ENCODE peak calls at places on chromosomes 16 and 17, in six cellular contexts. Z is uterus, X is testis, P is transverse colon, S is heart left ventricle, G is tibial nerve. B is an unnamed sample.
A peak's percentile ranks its signal among the peaks of the same experiment; 100 is the strongest.

GRCh38 chr16:85934210-85934609 is 35.2 kb downstream of the IRF8 start:
- DNase-seq in X (no peak), S (no peak), Z (no peak), G (no peak), P (no peak), B (no peak)

GRCh38 chr17:28554565-28554964 is 2.1 kb upstream of the UNC119 start:
- DNase-seq in X (no peak), Z (no peak), P (no peak), S (no peak), G (no peak), B (no peak)

GRCh38 chr16:89805136-89805905 is 11.1 kb downstream of the FANCA start:
- DNase-seq in P (no peak), X (no peak), S (no peak), G (no peak), Z (no peak), B (no peak)

GRCh38 chr17:68435361-68435760 is 21.9 kb downstream of the WIPI1 start:
- DNase-seq in G (no peak), X (no peak), Z (no peak), S (no peak), P (no peak), B (no peak)

GRCh38 chr17:60627113-60627512 is 27.1 kb downstream of the PPM1D start:
- DNase-seq in Z (no peak), P (no peak), S (no peak), X (no peak), G (no peak), B (no peak)

GRCh38 chr17:48555616-48556533 is 11.0 kb upstream of the HOXB2 start:
- DNase-seq in G (no peak), P (no peak), X (no peak), Z (no peak), S (no peak), B (no peak)

GRCh38 chr16:81785138-81785924 is 6.2 kb downstream of the PLCG2 start:
- DNase-seq in X (no peak), Z (no peak), S (no peak), G (no peak), P (peak; percentile 22), B (no peak)

GRCh38 chr17:42531455-42532354 is 4.3 kb upstream of the NAGLU start:
- DNase-seq in X (peak; percentile 72), S (peak; percentile 79), Z (peak; percentile 75), P (peak; percentile 76), G (no peak), B (no peak)

GRCh38 chr17:68794636-68795503 is 160.3 kb downstream of the ABCA8 start:
- DNase-seq in X (peak; percentile 74), S (peak; percentile 74), G (peak; percentile 50), P (no peak), Z (no peak), B (no peak)

GRCh38 chr17:1323336-1323735 is 43.9 kb downstream of the TRARG1 start:
- DNase-seq in P (no peak), X (peak; percentile 31), G (no peak), S (no peak), Z (no peak), B (no peak)
- TF ChIP-seq POLR2A in P (no peak), X (no peak), G (no peak), S (no peak), Z (no peak), B (no peak)

GRCh38 chr17:75270218-75270965 is 639 bp downstream of the MIF4GD start:
- DNase-seq in G (no peak), S (peak; percentile 74), X (peak; percentile 69), Z (peak; percentile 60), P (peak; percentile 78), B (peak; percentile 67)
- TF ChIP-seq POLR2A in G (no peak), S (peak; percentile 6), X (no peak), Z (no peak), P (peak; percentile 75), B (peak; percentile 55)

DNA sequence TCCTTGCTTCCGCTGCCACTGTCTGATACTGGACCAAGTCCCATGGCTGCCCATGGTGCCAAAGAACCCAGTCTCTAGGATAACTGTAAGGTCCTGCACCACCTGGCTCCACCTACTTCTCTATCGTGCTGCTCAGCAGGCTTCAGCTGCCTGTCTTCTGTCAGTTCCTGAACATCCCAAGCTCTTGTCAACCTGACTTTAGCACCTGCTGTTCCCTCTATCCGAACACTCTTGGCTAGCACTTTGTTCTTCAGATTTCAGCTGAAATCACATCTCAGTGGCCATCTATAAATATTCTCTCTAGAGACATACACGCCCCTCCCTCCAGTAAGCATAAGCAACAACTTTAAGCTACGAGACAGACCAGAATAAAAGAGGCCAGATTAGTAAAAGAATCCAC is 15.0 kb upstream of the TMEM101 start:
- DNase-seq in Z (no peak), X (no peak), G (no peak), P (no peak), S (no peak), B (no peak)
- TF ChIP-seq POLR2A in Z (no peak), X (no peak), G (no peak), P (no peak), S (no peak), B (no peak)

GRCh38 chr17:75087558-75088453 is at the start of gene SLC16A5:
- DNase-seq in P (peak; percentile 94), S (peak; percentile 93), G (peak; percentile 62), X (peak; percentile 66), Z (peak; percentile 91), B (peak; percentile 57)
- TF ChIP-seq POLR2A in P (peak; percentile 73), S (peak; percentile 57), G (peak; percentile 20), X (no peak), Z (no peak), B (peak; percentile 45)

B was measured in gastrocnemius medialis.